ENCODE peak calls at places on chromosomes 1 and 21, in seven cellular contexts. One of them, this sample, is unnamed.

GRCh38 chr21:33828083-33828482 is 87.5 kb downstream of the ATP5PO start:
- DNase-seq in sigmoid colon: no peak
- DNase-seq in transverse colon: no peak
- DNase-seq in suprapubic skin: no peak
- DNase-seq in esophagus muscularis mucosa: no peak
- DNase-seq in SK-N-SH: no peak
- DNase-seq in H1: no peak
- DNase-seq in this sample: no peak

GRCh38 chr1:6962390-6962955 is 177.2 kb downstream of the CAMTA1 start:
- DNase-seq in suprapubic skin: peak; percentile 68
- DNase-seq in esophagus muscularis mucosa: no peak
- DNase-seq in H1: peak; percentile 96
- DNase-seq in sigmoid colon: peak; percentile 69
- DNase-seq in transverse colon: peak; percentile 75
- DNase-seq in SK-N-SH: peak; percentile 50
- DNase-seq in this sample: peak; percentile 31

GRCh38 chr1:89799495-89799894 is 21.3 kb upstream of the LRRC8D start:
- DNase-seq in suprapubic skin: no peak
- DNase-seq in SK-N-SH: no peak
- DNase-seq in H1: no peak
- DNase-seq in sigmoid colon: no peak
- DNase-seq in transverse colon: no peak
- DNase-seq in esophagus muscularis mucosa: no peak
- DNase-seq in this sample: no peak

GRCh38 chr1:217135987-217136894 is 413.0 kb upstream of the ESRRG start:
- DNase-seq in suprapubic skin: no peak
- DNase-seq in sigmoid colon: no peak
- DNase-seq in esophagus muscularis mucosa: no peak
- DNase-seq in H1: peak; percentile 64
- DNase-seq in transverse colon: no peak
- DNase-seq in SK-N-SH: peak; percentile 56
- DNase-seq in this sample: no peak

GRCh38 chr1:197774691-197775281 is 494 bp downstream of the DENND1B start:
- DNase-seq in SK-N-SH: peak; percentile 75
- DNase-seq in suprapubic skin: peak; percentile 71
- DNase-seq in esophagus muscularis mucosa: no peak
- DNase-seq in sigmoid colon: peak; percentile 70
- DNase-seq in H1: peak; percentile 66
- DNase-seq in transverse colon: peak; percentile 64
- DNase-seq in this sample: peak; percentile 52

GRCh38 chr1:101833312-101833711 is 163.4 kb downstream of the OLFM3 start:
- DNase-seq in transverse colon: no peak
- DNase-seq in H1: no peak
- DNase-seq in esophagus muscularis mucosa: no peak
- DNase-seq in sigmoid colon: no peak
- DNase-seq in SK-N-SH: no peak
- DNase-seq in suprapubic skin: no peak
- DNase-seq in this sample: no peak

GRCh38 chr21:17802568-17802967 is 16.6 kb downstream of the C21orf91 start:
- DNase-seq in sigmoid colon: no peak
- DNase-seq in transverse colon: no peak
- DNase-seq in suprapubic skin: no peak
- DNase-seq in H1: no peak
- DNase-seq in esophagus muscularis mucosa: no peak
- DNase-seq in SK-N-SH: no peak
- DNase-seq in this sample: no peak

GRCh38 chr1:15007842-15008241 is 145.7 kb upstream of the TMEM51 start:
- DNase-seq in transverse colon: no peak
- DNase-seq in SK-N-SH: no peak
- DNase-seq in suprapubic skin: no peak
- DNase-seq in H1: no peak
- DNase-seq in sigmoid colon: no peak
- DNase-seq in esophagus muscularis mucosa: no peak
- DNase-seq in this sample: no peak

GRCh38 chr1:61330018-61330417 is 247.7 kb downstream of the NFIA start:
- DNase-seq in sigmoid colon: no peak
- DNase-seq in transverse colon: no peak
- DNase-seq in suprapubic skin: no peak
- DNase-seq in SK-N-SH: no peak
- DNase-seq in esophagus muscularis mucosa: no peak
- DNase-seq in H1: no peak
- DNase-seq in this sample: no peak

GRCh38 chr1:39646232-39647081 is 7.0 kb upstream of the HEYL start:
- DNase-seq in H1: peak; percentile 61
- DNase-seq in SK-N-SH: peak; percentile 82
- DNase-seq in sigmoid colon: peak; percentile 92
- DNase-seq in esophagus muscularis mucosa: no peak
- DNase-seq in suprapubic skin: no peak
- DNase-seq in transverse colon: peak; percentile 36
- DNase-seq in this sample: no peak

GRCh38 chr1:119631433-119632102 is 16.5 kb downstream of the ZNF697 start:
- DNase-seq in SK-N-SH: peak; percentile 96
- DNase-seq in suprapubic skin: peak; percentile 93
- DNase-seq in sigmoid colon: peak; percentile 96
- DNase-seq in transverse colon: peak; percentile 84
- DNase-seq in H1: peak; percentile 67
- DNase-seq in esophagus muscularis mucosa: peak; percentile 96
- DNase-seq in this sample: peak; percentile 87

GRCh38 chr1:221766210-221766609 is 24.3 kb upstream of the DUSP10 start:
- DNase-seq in transverse colon: no peak
- DNase-seq in suprapubic skin: no peak
- DNase-seq in esophagus muscularis mucosa: no peak
- DNase-seq in SK-N-SH: peak; percentile 13
- DNase-seq in sigmoid colon: no peak
- DNase-seq in H1: no peak
- DNase-seq in this sample: no peak

GRCh38 chr1:204475651-204476432 is 18.8 kb downstream of the PIK3C2B start:
- DNase-seq in sigmoid colon: no peak
- DNase-seq in transverse colon: no peak
- DNase-seq in SK-N-SH: no peak
- DNase-seq in esophagus muscularis mucosa: no peak
- DNase-seq in H1: no peak
- DNase-seq in suprapubic skin: no peak
- DNase-seq in this sample: no peak

GRCh38 chr1:40650075-40650474 is 15.4 kb downstream of the RIMS3 start:
- DNase-seq in sigmoid colon: no peak
- DNase-seq in esophagus muscularis mucosa: no peak
- DNase-seq in transverse colon: no peak
- DNase-seq in suprapubic skin: no peak
- DNase-seq in H1: peak; percentile 80
- DNase-seq in SK-N-SH: peak; percentile 56
- DNase-seq in this sample: no peak

GRCh38 chr1:165189011-165189410 is 167.5 kb downstream of the LMX1A start:
- DNase-seq in suprapubic skin: no peak
- DNase-seq in esophagus muscularis mucosa: no peak
- DNase-seq in SK-N-SH: no peak
- DNase-seq in H1: no peak
- DNase-seq in transverse colon: no peak
- DNase-seq in sigmoid colon: no peak
- DNase-seq in this sample: no peak

GRCh38 chr1:12158362-12159092 is 8.3 kb upstream of the TNFRSF1B start:
- DNase-seq in sigmoid colon: no peak
- DNase-seq in suprapubic skin: no peak
- DNase-seq in esophagus muscularis mucosa: no peak
- DNase-seq in transverse colon: no peak
- DNase-seq in SK-N-SH: no peak
- DNase-seq in H1: no peak
- DNase-seq in this sample: no peak

GRCh38 chr1:59485949-59486348 is 189.1 kb downstream of the FGGY start:
- DNase-seq in esophagus muscularis mucosa: no peak
- DNase-seq in SK-N-SH: no peak
- DNase-seq in H1: no peak
- DNase-seq in transverse colon: no peak
- DNase-seq in sigmoid colon: no peak
- DNase-seq in suprapubic skin: no peak
- DNase-seq in this sample: no peak

GRCh38 chr1:64343105-64343960 is 126.6 kb upstream of the CACHD1 start:
- DNase-seq in sigmoid colon: no peak
- DNase-seq in H1: no peak
- DNase-seq in esophagus muscularis mucosa: no peak
- DNase-seq in suprapubic skin: peak; percentile 78
- DNase-seq in SK-N-SH: peak; percentile 46
- DNase-seq in transverse colon: no peak
- DNase-seq in this sample: no peak

GRCh38 chr1:229410692-229411433 is 23.0 kb downstream of the ACTA1 start:
- DNase-seq in H1: no peak
- DNase-seq in suprapubic skin: no peak
- DNase-seq in transverse colon: peak; percentile 46
- DNase-seq in SK-N-SH: peak; percentile 86
- DNase-seq in esophagus muscularis mucosa: no peak
- DNase-seq in sigmoid colon: peak; percentile 75
- DNase-seq in this sample: peak; percentile 71

GRCh38 chr1:234656981-234657651 is 47.1 kb upstream of the IRF2BP2 start:
- DNase-seq in esophagus muscularis mucosa: peak; percentile 53
- DNase-seq in transverse colon: peak; percentile 22
- DNase-seq in H1: no peak
- DNase-seq in suprapubic skin: no peak
- DNase-seq in sigmoid colon: no peak
- DNase-seq in SK-N-SH: peak; percentile 39
- DNase-seq in this sample: no peak

GRCh38 chr1:210617306-210617705 is 288.6 kb downstream of the HHAT start:
- DNase-seq in sigmoid colon: no peak
- DNase-seq in esophagus muscularis mucosa: no peak
- DNase-seq in suprapubic skin: no peak
- DNase-seq in SK-N-SH: no peak
- DNase-seq in transverse colon: no peak
- DNase-seq in H1: no peak
- DNase-seq in this sample: no peak

GRCh38 chr1:18950415-18951026 is 6.0 kb downstream of the IFFO2 start:
- DNase-seq in esophagus muscularis mucosa: no peak
- DNase-seq in suprapubic skin: peak; percentile 84
- DNase-seq in sigmoid colon: peak; percentile 82
- DNase-seq in transverse colon: no peak
- DNase-seq in H1: no peak
- DNase-seq in SK-N-SH: no peak
- DNase-seq in this sample: no peak
- TF ChIP-seq POLR2AphosphoS5 in esophagus muscularis mucosa: peak; percentile 92
- TF ChIP-seq POLR2AphosphoS5 in suprapubic skin: no peak
- TF ChIP-seq POLR2AphosphoS5 in sigmoid colon: peak; percentile 82
- TF ChIP-seq POLR2AphosphoS5 in transverse colon: no peak
- TF ChIP-seq POLR2AphosphoS5 in H1: no peak
- TF ChIP-seq POLR2AphosphoS5 in SK-N-SH: no peak
- TF ChIP-seq POLR2AphosphoS5 in this sample: peak; percentile 2

DNA sequence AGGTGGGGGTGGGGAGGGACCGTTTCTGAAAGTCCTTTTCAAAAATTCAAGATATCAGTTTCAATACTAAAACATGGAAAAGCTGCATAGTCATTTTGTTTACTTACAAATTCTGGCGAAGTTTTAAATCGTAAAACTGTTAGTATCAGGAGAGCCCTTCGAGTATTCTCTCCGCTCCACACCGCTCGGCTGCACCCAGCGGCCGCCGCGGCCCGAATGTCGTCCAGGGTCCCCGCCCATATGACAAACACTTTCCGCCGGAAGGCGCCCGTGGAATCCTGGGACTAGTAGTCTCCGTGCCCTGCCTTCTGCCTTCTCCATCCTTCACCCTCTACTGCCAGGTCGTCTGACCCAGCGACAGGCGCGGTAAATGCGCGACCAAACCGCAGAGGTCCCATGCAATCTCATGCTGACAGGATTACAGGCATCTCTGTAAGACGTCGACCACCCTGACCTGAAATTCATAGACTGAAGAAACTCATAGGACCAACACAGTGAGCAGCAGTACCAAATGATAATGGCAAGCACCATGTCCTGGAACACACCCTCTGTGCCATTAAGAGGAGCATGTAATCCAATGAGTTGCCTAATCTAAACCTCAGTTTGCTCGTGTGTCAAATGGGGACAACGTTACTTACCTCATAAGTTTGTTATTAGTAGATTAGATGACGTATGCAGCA is at the start of gene TOR1AIP2:
- DNase-seq in transverse colon: peak; percentile 93
- DNase-seq in suprapubic skin: peak; percentile 95
- DNase-seq in sigmoid colon: peak; percentile 95
- DNase-seq in SK-N-SH: peak; percentile 88
- DNase-seq in H1: peak; percentile 86
- DNase-seq in esophagus muscularis mucosa: peak; percentile 98
- DNase-seq in this sample: peak; percentile 93
- TF ChIP-seq EP300 in transverse colon: no peak
- TF ChIP-seq EP300 in suprapubic skin: no peak
- TF ChIP-seq EP300 in sigmoid colon: no peak
- TF ChIP-seq EP300 in SK-N-SH: no peak
- TF ChIP-seq EP300 in H1: no peak
- TF ChIP-seq EP300 in esophagus muscularis mucosa: no peak
- TF ChIP-seq EP300 in this sample: no peak

DNA sequence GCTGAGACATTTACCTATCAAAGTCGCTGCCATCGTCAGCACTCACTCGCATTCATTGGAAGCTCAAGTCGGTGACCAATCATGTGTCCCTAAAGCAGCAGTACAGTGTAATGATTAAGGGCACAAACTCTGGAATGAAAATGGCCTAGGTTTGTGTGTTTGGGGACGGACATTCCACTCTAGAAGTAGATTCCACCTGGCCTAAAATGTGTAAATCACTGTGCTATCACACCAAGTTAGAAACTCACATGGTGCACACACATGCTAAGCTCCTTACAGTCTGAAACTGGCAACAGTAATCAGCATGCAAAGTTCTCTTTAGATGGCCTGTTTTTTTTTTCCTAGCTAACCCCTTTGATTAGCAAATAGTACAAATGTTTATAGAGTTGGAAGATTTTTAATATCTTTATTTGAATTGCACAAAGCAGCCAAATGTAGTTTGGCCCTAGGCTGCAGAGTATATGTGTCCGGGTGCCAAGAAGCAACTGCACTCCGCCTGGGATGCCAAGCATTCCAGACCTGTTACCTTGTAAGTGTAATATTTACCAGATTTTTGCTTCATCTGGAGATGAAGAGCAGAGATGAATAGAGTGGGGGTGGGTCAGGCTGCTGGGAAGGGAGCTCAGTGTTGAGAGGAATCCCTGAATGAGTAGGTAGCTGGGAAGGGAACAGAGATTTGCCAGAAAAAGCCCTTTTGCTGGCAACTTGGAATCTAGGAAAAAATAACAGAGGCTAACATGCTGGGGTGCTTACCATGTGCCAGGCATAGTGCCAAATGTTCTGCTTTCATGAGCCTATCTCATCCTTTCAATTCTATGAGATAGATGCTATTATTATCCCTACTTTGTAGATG is 35.2 kb downstream of the TGFB2 start:
- DNase-seq in sigmoid colon: no peak
- DNase-seq in H1: no peak
- DNase-seq in transverse colon: no peak
- DNase-seq in esophagus muscularis mucosa: no peak
- DNase-seq in suprapubic skin: no peak
- DNase-seq in SK-N-SH: no peak
- DNase-seq in this sample: peak; percentile 54
- TF ChIP-seq POLR2AphosphoS5 in sigmoid colon: no peak
- TF ChIP-seq POLR2AphosphoS5 in H1: no peak
- TF ChIP-seq POLR2AphosphoS5 in transverse colon: no peak
- TF ChIP-seq POLR2AphosphoS5 in esophagus muscularis mucosa: peak; percentile 48
- TF ChIP-seq POLR2AphosphoS5 in suprapubic skin: no peak
- TF ChIP-seq POLR2AphosphoS5 in SK-N-SH: peak; percentile 77
- TF ChIP-seq POLR2AphosphoS5 in this sample: peak; percentile 49

DNA sequence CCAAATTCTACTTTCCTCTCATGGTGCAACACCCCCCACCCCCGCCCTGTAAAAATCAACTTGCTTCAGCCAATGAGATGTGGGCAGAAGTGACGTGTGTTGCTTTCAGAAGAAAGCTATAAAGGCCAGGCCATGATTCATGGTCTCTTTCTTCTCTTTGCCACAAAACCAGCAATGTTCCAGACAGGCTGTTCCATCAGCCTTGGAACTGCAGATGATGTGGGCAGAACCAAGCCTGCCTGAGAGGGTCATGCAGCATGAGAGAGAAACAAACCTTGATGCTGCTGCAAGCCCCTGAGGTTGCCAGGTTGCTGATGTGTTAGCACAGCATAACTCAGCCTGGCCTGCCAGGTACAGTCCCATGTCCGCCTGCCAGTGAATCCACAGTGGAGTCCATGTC is 41.8 kb downstream of the MIS18A start:
- DNase-seq in H1: no peak
- DNase-seq in suprapubic skin: no peak
- DNase-seq in sigmoid colon: no peak
- DNase-seq in SK-N-SH: no peak
- DNase-seq in esophagus muscularis mucosa: peak; percentile 83
- DNase-seq in transverse colon: no peak
- DNase-seq in this sample: no peak
- TF ChIP-seq EP300 in H1: no peak
- TF ChIP-seq EP300 in suprapubic skin: no peak
- TF ChIP-seq EP300 in sigmoid colon: no peak
- TF ChIP-seq EP300 in SK-N-SH: no peak
- TF ChIP-seq EP300 in esophagus muscularis mucosa: no peak
- TF ChIP-seq EP300 in transverse colon: no peak
- TF ChIP-seq EP300 in this sample: no peak

This sample was measured in stomach.